ENCODE peak calls at places on chromosome 6, in ten cellular contexts. C is foreskin fibroblast, T is endothelial cell of umbilical vein, I is IMR-90, O is left ventricle myocardium inferior, D is mesothelial cell of epicardium, A is fibroblast of pulmonary artery, V is nephron progenitor cell, Q is pancreas, E is sigmoid colon. G is an unnamed sample.

GRCh38 chr6:107237992-107238660 is 122.8 kb upstream of the BEND3 start:
- DNase-seq in E (no peak), I (peak), A (peak), T (peak), D (no peak), C (peak), O (no peak), Q (no peak), V (no peak), G (no peak)

GRCh38 chr6:42507901-42508300 is 55.9 kb upstream of the UBR2 start:
- DNase-seq in Q (no peak), T (no peak), I (peak), D (no peak), C (no peak), A (peak), V (no peak), O (no peak), E (no peak), G (no peak)

GRCh38 chr6:154350293-154350692 is 6.3 kb downstream of the IPCEF1 start:
- DNase-seq in A (no peak), D (no peak), Q (no peak), V (no peak), T (no peak), O (no peak), E (no peak), C (peak), I (peak), G (no peak)

GRCh38 chr6:160930547-160931377 is 60.8 kb upstream of the MAP3K4 start:
- DNase-seq in I (peak), T (peak), O (peak), V (peak), A (peak), Q (peak), D (peak), C (peak), E (peak), G (peak)

GRCh38 chr6:166561766-166562165 is 24.7 kb downstream of the RAMACL start:
- DNase-seq in Q (no peak), T (no peak), E (no peak), I (peak), A (no peak), O (no peak), D (no peak), C (peak), V (no peak), G (no peak)

GRCh38 chr6:26607434-26608230 is 10.9 kb downstream of the ABT1 start:
- DNase-seq in T (peak), C (peak), Q (no peak), I (peak), O (no peak), A (peak), V (peak), E (no peak), D (peak), G (peak)

GRCh38 chr6:33983721-33984465 is 162.0 kb downstream of the GRM4 start:
- DNase-seq in O (no peak), V (no peak), A (no peak), D (no peak), C (no peak), T (no peak), I (no peak), Q (no peak), E (no peak), G (no peak)

GRCh38 chr6:160881409-160881808 is 110.2 kb upstream of the MAP3K4 start:
- DNase-seq in E (no peak), D (no peak), C (peak), O (no peak), Q (no peak), A (no peak), I (no peak), V (no peak), T (no peak), G (no peak)

GRCh38 chr6:122778961-122779671 is 400 bp upstream of the FABP7 start:
- DNase-seq in A (no peak), C (no peak), Q (no peak), T (no peak), I (no peak), D (no peak), O (no peak), V (peak), E (no peak), G (no peak)

GRCh38 chr6:130037207-130037811 is 18.9 kb downstream of the L3MBTL3 start:
- DNase-seq in D (no peak), Q (no peak), T (peak), V (no peak), C (peak), O (no peak), I (no peak), A (peak), E (no peak), G (no peak)

GRCh38 chr6:3202999-3203696 is 24.3 kb downstream of the TUBB2B start:
- DNase-seq in A (peak), D (no peak), E (no peak), T (no peak), V (no peak), Q (no peak), O (no peak), I (peak), C (peak), G (peak)

DNA sequence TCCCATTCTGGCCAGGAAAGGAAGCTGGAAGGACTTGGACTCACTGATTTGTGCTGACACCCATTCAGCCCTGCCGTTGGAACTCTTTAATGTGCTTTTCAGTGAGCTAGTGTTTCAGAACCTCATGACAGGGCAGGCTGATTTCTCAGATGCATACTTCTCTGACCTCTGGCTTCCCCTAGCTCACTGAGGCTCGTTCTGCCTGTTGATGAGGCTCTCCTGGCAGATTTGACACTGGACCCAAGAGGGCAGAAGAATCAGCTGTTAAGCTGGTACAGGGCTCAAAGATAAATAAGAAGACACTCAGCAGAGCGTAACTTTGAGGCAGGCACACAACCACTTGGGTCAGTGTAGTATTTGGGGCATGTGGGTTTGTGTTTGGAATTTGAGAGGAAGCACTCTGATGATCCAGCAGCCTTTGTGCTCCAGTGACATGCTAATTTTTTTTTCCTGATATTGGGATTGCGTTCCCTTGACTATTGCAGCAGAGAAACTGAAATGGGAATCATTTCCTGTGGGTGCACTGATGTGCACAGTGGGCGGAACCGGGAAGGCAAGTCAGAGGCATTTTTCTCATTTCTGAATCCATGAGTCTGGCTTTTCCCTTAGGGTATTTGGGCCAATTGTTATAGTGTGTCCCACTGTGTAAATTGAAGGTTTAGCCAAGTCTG is 80.2 kb downstream of the CARMIL1 start:
- DNase-seq in V (no peak), D (no peak), O (peak), Q (no peak), T (no peak), E (peak), C (peak), A (peak), I (peak), G (no peak)
- TF ChIP-seq CTCF in V (no peak), D (no peak), O (no peak), Q (no peak), T (no peak), E (no peak), C (no peak), A (no peak), I (no peak), G (no peak)

DNA sequence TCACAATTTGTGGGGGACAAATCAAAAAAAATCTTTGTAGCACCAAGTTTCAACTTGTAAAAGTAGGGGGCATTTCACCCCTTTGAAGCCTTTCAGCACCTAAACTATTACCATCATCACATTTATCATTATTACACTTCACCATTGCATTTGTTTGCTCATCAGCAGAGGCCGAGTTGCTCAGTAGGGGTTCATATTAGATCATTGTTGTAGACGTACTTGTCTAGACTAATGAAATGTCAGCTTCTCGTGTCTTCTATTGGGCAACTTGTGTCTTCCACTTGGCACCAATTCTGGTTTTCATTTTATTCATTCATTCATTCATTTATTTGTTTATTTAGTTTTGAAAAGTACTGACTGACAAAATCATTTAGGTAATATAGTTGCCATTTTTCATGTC is 338.3 kb upstream of the KCNQ5 start:
- DNase-seq in O (no peak), I (no peak), D (no peak), C (no peak), A (no peak), T (no peak), Q (no peak), V (no peak), E (no peak), G (no peak)
- TF ChIP-seq CTCF in O (no peak), I (no peak), D (no peak), C (no peak), A (no peak), T (no peak), Q (no peak), V (no peak), E (no peak), G (no peak)

DNA sequence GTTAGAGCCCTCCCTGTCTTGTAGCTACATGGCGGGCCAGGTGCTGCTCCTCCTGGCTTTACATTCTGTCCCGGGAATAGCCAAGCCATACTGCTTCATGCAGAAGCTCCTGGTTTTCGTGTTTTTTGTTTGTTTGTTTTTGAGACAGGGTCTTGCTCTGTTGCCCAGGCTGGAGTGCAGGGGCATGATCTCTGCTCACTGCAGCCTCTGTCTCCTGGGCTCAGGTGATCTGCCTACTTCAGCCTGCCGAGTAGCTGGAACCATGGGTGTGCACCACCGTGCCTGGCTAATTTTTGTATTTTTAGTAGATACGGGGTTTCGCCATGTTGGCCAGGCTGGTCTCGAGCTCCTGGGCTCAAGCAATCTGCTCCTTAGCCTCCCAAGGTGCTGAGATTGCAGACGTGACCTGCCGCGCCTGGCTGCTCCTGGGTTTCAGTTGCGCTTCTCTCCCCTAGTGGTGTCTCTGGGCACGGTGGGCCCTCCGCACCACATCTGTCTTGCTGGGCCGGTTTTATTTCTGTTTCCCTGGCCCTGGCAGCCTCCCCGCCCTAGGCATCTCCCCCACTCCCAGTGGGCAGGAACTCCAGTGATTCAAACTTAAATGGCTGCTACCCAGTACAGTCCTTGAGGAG is 12.9 kb downstream of the CDYL start:
- DNase-seq in E (no peak), O (no peak), D (no peak), V (peak), T (no peak), A (no peak), I (no peak), C (no peak), Q (no peak), G (peak)
- TF ChIP-seq CTCF in E (no peak), O (no peak), D (no peak), V (peak), T (no peak), A (no peak), I (no peak), C (no peak), Q (no peak), G (peak)

DNA sequence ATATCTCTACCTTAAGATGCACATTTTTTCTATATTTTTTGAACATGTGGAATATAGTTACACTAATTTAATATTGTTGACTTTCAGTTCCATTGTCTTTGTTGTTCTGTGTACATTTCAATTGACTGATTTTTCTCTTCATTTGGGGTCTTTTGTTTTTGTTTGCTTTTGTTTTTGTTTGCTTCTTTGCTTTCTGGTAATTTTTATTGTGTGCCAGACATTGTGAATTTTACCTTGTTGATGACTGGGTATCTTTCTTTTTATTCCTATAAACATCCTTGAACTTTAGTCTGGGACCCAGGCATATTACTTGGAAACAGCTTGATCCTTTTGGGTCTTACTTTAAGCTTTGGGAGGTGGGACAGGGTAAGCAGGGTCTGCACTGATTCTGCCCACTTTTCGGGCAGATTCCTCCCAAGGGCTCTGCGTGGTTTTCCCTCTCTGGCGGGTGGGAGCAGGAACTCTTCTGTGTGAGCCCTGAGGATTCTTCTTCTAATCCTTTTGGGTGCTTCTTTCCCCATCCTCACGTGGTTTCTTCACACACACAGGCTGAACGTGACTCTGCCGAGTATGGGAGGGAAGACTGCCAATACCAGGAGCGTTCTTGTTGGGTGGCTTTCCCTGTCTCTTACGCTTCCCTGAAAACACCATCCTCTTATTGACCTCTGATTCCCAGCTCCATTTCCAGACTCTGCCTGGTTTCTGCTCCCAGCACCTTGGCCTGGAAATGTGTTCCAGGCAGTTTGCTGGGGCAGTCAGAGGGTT is 200.5 kb downstream of the ARID1B start:
- DNase-seq in O (no peak), E (peak), D (no peak), T (no peak), A (peak), V (no peak), C (no peak), Q (no peak), I (peak), G (no peak)
- TF ChIP-seq CTCF in O (no peak), E (no peak), D (no peak), T (no peak), A (no peak), V (no peak), C (no peak), Q (no peak), I (no peak), G (no peak)

GRCh38 chr6:158939255-158940170 is 60.5 kb downstream of the RSPH3 start:
- DNase-seq in V (no peak), E (no peak), A (no peak), Q (no peak), C (peak), O (no peak), T (peak), I (no peak), D (no peak), G (peak)
- TF ChIP-seq CTCF in V (no peak), E (no peak), A (no peak), Q (no peak), C (no peak), O (no peak), T (no peak), I (no peak), D (no peak), G (peak)

G was measured in GM13976.